ENCODE peak calls at places on chromosomes 13 and 19, in four cellular contexts. G, S, O and J are unnamed samples.

GRCh38 chr19:54875506-54875905 is 1.5 kb downstream of the FCAR start:
- DNase-seq in S (no peak), G (no peak), O (no peak), J (no peak)

GRCh38 chr13:30659980-30660379 is 42.3 kb downstream of the USPL1 start:
- DNase-seq in G (no peak), O (no peak), S (peak), J (no peak)

GRCh38 chr13:24540236-24541126 is 27.9 kb upstream of the PARP4 start:
- DNase-seq in G (peak), S (peak), O (peak), J (peak)

GRCh38 chr13:35768551-35768950 is 292.1 kb upstream of the MAB21L1 start:
- DNase-seq in O (peak), S (no peak), G (peak), J (peak)

GRCh38 chr13:95540848-95541247 is 11.7 kb upstream of the CLDN10 start:
- DNase-seq in S (no peak), O (no peak), G (no peak), J (no peak)

GRCh38 chr13:79404985-79405384 is 1.1 kb downstream of the RBM26 start:
- DNase-seq in G (no peak), S (no peak), O (peak), J (peak)

GRCh38 chr19:45474191-45474940 is 6.6 kb downstream of the FOSB start:
- DNase-seq in S (no peak), O (no peak), G (peak), J (peak)

GRCh38 chr19:11191273-11191755 is 6.0 kb downstream of the KANK2 start:
- DNase-seq in S (no peak), O (peak), G (peak), J (peak)

GRCh38 chr13:33017410-33017929 is 1.2 kb downstream of the KL start:
- DNase-seq in G (peak), O (peak), S (peak), J (peak)

GRCh38 chr13:75931116-75931515 is 295.0 kb downstream of the LMO7 start:
- DNase-seq in O (no peak), G (no peak), S (no peak), J (no peak)

GRCh38 chr19:1690570-1691307 is 38.3 kb upstream of the TCF3 start:
- DNase-seq in O (peak), G (peak), S (peak), J (no peak)

GRCh38 chr19:15324791-15325519 is 7.4 kb downstream of the BRD4 start:
- DNase-seq in G (no peak), O (no peak), S (no peak), J (no peak)

GRCh38 chr19:47569331-47569730 is 3.6 kb downstream of the ZNF541 start:
- DNase-seq in S (no peak), G (no peak), O (no peak), J (no peak)

GRCh38 chr13:46679369-46680180 is 117.4 kb downstream of the ESD start:
- DNase-seq in G (peak), S (no peak), O (peak), J (peak)

GRCh38 chr13:73251866-73252265 is 193.1 kb downstream of the KLF5 start:
- DNase-seq in S (no peak), O (no peak), G (no peak), J (no peak)

GRCh38 chr13:48891586-48891985 is 84.1 kb upstream of the FNDC3A start:
- DNase-seq in G (peak), S (no peak), O (peak), J (peak)

GRCh38 chr13:66532146-66532545 is 698.0 kb downstream of the PCDH9 start:
- DNase-seq in O (peak), S (no peak), G (peak), J (peak)

GRCh38 chr13:74288361-74288911 is 154.2 kb upstream of the KLF12 start:
- DNase-seq in G (no peak), O (no peak), S (peak), J (peak)

GRCh38 chr19:49398001-49398615 is 10.1 kb downstream of the KASH5 start:
- DNase-seq in S (no peak), G (no peak), O (no peak), J (no peak)

GRCh38 chr19:40228863-40229262 is 2.4 kb upstream of the CCNP start:
- DNase-seq in O (no peak), S (no peak), G (no peak), J (no peak)

GRCh38 chr19:40228371-40228770 is 1.9 kb upstream of the CCNP start:
- DNase-seq in O (no peak), G (no peak), S (no peak), J (no peak)

GRCh38 chr19:40223135-40223822 is 3.2 kb downstream of the CCNP start:
- DNase-seq in S (no peak), G (no peak), O (no peak), J (no peak)

GRCh38 chr19:40224342-40225148 is 1.9 kb downstream of the CCNP start:
- DNase-seq in G (no peak), O (no peak), S (no peak), J (no peak)

GRCh38 chr19:40225440-40226305 is 816 bp downstream of the CCNP start:
- DNase-seq in O (peak), S (no peak), G (no peak), J (peak)
- TF ChIP-seq CTCF in O (no peak), S (no peak), G (no peak), J (peak)

GRCh38 chr19:41543582-41543981 is 32.4 kb upstream of the CEACAM21 start:
- DNase-seq in S (no peak), G (no peak), O (no peak), J (no peak)

GRCh38 chr19:41542622-41543021 is 33.3 kb upstream of the CEACAM21 start:
- DNase-seq in O (no peak), G (no peak), S (no peak), J (no peak)

GRCh38 chr19:41545547-41545946 is 30.4 kb upstream of the CEACAM21 start:
- DNase-seq in O (no peak), G (no peak), S (no peak), J (no peak)

GRCh38 chr19:41540041-41540695 is 35.8 kb upstream of the CEACAM21 start:
- DNase-seq in S (no peak), G (no peak), O (no peak), J (no peak)

DNA sequence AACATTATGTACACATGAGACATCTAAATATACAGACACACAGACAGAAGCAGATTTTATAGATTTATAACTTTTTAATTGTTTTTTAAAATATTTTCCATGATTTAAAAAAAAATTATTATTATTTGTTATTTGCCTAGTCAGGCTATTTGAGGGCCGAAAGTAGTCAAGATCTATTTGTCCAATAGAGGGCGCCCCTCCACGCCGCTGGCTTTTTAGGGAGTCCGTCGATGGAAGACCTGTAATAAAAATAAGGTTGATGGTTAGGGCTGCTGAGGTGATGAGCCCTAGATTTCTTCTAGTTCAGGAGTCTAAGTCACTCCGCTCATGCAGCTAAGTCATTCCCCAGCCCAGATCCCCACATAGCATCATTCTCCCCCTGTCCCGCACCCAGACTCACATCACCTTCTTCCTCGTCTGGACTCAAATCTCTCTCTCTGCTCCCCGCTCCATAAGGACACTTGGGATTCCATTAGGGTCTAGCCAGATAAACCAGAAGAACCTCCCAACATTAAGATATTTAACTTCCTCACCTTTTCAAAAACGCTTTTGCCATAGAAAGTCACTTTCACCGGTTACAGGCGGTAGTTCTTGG is 33.9 kb upstream of the CEACAM21 start:
- DNase-seq in O (peak), G (peak), S (peak), J (peak)
- TF ChIP-seq CTCF in O (peak), G (peak), S (peak), J (peak)

GRCh38 chr19:38792250-38793111 is 3.5 kb downstream of the LGALS7B start:
- DNase-seq in O (peak), G (peak), S (no peak), J (peak)
- TF ChIP-seq CTCF in O (peak), G (peak), S (no peak), J (peak)

GRCh38 chr19:6772028-6772865 is at the start of gene VAV1:
- DNase-seq in O (no peak), S (no peak), G (no peak), J (no peak)
- TF ChIP-seq CTCF in O (no peak), S (no peak), G (peak), J (no peak)